ENCODE peak calls at places on chromosome 20, in four cellular contexts. C is left cardiac atrium, R is AG04450, B is foreskin fibroblast. O is an unnamed sample.

GRCh38 chr20:13183005-13183404 is 38.1 kb upstream of the ISM1 start:
- DNase-seq in C (no peak), R (no peak), B (peak; percentile 10), O (no peak)

GRCh38 chr20:9758752-9759151 is 80.1 kb downstream of the PAK5 start:
- DNase-seq in C (no peak), R (no peak), B (no peak), O (no peak)

GRCh38 chr20:63073738-63074065 is 66.9 kb upstream of the BHLHE23 start:
- DNase-seq in C (peak; percentile 6), R (no peak), B (no peak), O (no peak)

GRCh38 chr20:3839328-3839727 is 7.3 kb upstream of the MAVS start:
- DNase-seq in C (no peak), R (no peak), B (no peak), O (no peak)

GRCh38 chr20:21028921-21029320 is 77.2 kb downstream of the LINC00237 start:
- DNase-seq in C (no peak), R (no peak), B (no peak), O (no peak)

GRCh38 chr20:13865825-13866351 is 81.1 kb downstream of the NDUFAF5 start:
- DNase-seq in C (no peak), R (no peak), B (peak; percentile 87), O (peak; percentile 3)

GRCh38 chr20:4633780-4634179 is 87.9 kb upstream of the PRND start:
- DNase-seq in C (no peak), R (peak; percentile 81), B (peak; percentile 90), O (peak; percentile 48)

GRCh38 chr20:40511478-40511877 is 177.6 kb downstream of the MAFB start:
- DNase-seq in C (no peak), R (no peak), B (peak; percentile 31), O (no peak)

GRCh38 chr20:17968366-17969275 is at the start of the genes MGME1 and SNX5:
- DNase-seq in C (peak; percentile 100), R (peak; percentile 98), B (peak; percentile 100), O (peak; percentile 98)

GRCh38 chr20:36320261-36320897 is 14.2 kb downstream of the DLGAP4 start:
- DNase-seq in C (no peak), R (no peak), B (no peak), O (no peak)

GRCh38 chr20:54219751-54220426 is 12.0 kb downstream of the PFDN4 start:
- DNase-seq in C (no peak), R (no peak), B (peak; percentile 78), O (no peak)

GRCh38 chr20:688809-689208 is 13.2 kb upstream of the SCRT2 start:
- DNase-seq in C (no peak), R (no peak), B (peak; percentile 17), O (no peak)

GRCh38 chr20:63498950-63499332 is at the start of gene EEF1A2:
- DNase-seq in C (peak; percentile 67), R (no peak), B (peak; percentile 48), O (no peak)

GRCh38 chr20:32249030-32249738 is 28.3 kb upstream of the KIF3B start:
- DNase-seq in C (no peak), R (no peak), B (no peak), O (no peak)

GRCh38 chr20:62505337-62506045 is 29.7 kb upstream of the GATA5 start:
- DNase-seq in C (no peak), R (no peak), B (no peak), O (no peak)

GRCh38 chr20:33373735-33374605 is 27.3 kb downstream of the CDK5RAP1 start:
- DNase-seq in C (no peak), R (peak; percentile 79), B (peak; percentile 65), O (peak; percentile 38)

GRCh38 chr20:63706852-63707557 is 771 bp downstream of the ARFRP1 start:
- DNase-seq in C (peak; percentile 67), R (no peak), B (peak; percentile 78), O (no peak)

GRCh38 chr20:20440473-20440872 is 72.6 kb downstream of the INSM1 start:
- DNase-seq in C (no peak), R (no peak), B (no peak), O (no peak)

GRCh38 chr20:50003253-50003656 is 20.5 kb downstream of the SNAI1 start:
- DNase-seq in C (no peak), R (peak; percentile 60), B (peak; percentile 88), O (no peak)

GRCh38 chr20:17873410-17874270 is 95.0 kb downstream of the SNX5 start:
- DNase-seq in C (peak; percentile 90), R (peak; percentile 96), B (peak; percentile 99), O (peak; percentile 93)

GRCh38 chr20:61057313-61058171 is 194.5 kb upstream of the CDH4 start:
- DNase-seq in C (no peak), R (no peak), B (no peak), O (no peak)

GRCh38 chr20:47781631-47782030 is 3.6 kb downstream of the SULF2 start:
- DNase-seq in C (no peak), R (no peak), B (no peak), O (no peak)